ENCODE peak calls at places on chromosome 11, in ten cellular contexts. D is stimulated activated CD4-positive, alpha-beta T cell treated with anti-CD3 and anti-CD28 coated beads, Interleukin-12 subunit alpha, Interleukin-12 subunit beta, amount 100 ng/mL, for 24 hours; M is right lobe of liver; J is AG10803; N is kidney glomerular epithelial cell; S is activated CD4-positive, alpha-beta memory T cell treated with anti-CD3 and anti-CD28 coated beads for 36 hours; Q is neuronal stem cell; L is astrocyte of the spinal cord; G is ovary; Y is NAMALWA. C is an unnamed sample.

GRCh38 chr11:3833461-3833860 is 7.3 kb downstream of the RHOG start:
- DNase-seq in D (no peak), M (no peak), J (no peak), N (no peak), S (no peak), Q (no peak), L (no peak), G (no peak), Y (no peak), C (no peak)

GRCh38 chr11:61617515-61617914 is 36.6 kb upstream of the SYT7 start:
- DNase-seq in D (no peak), M (no peak), J (no peak), N (no peak), S (no peak), Q (no peak), L (no peak), G (no peak), Y (peak; percentile 21), C (no peak)

GRCh38 chr11:1750481-1750839 is at the start of gene IFITM10:
- DNase-seq in D (no peak), M (peak; percentile 73), J (no peak), N (no peak), S (no peak), Q (no peak), L (no peak), G (no peak), Y (no peak), C (no peak)

GRCh38 chr11:116731821-116732739 is 40.7 kb downstream of the BUD13 start:
- DNase-seq in D (no peak), M (no peak), J (no peak), N (no peak), S (no peak), Q (no peak), L (no peak), G (no peak), Y (no peak), C (no peak)

GRCh38 chr11:62449451-62449851 is 30.6 kb downstream of the SCGB1A1 start:
- DNase-seq in D (no peak), M (peak; percentile 83), J (no peak), N (peak; percentile 16), S (no peak), Q (no peak), L (no peak), G (no peak), Y (no peak), C (no peak)

GRCh38 chr11:6481924-6482275 is 599 bp downstream of the TIMM10B start:
- DNase-seq in D (no peak), M (no peak), J (no peak), N (no peak), S (no peak), Q (no peak), L (no peak), G (no peak), Y (no peak), C (peak; percentile 12)

GRCh38 chr11:77502501-77502900 is 28.6 kb upstream of the PAK1 start:
- DNase-seq in D (no peak), M (no peak), J (peak; percentile 13), N (no peak), S (no peak), Q (no peak), L (no peak), G (no peak), Y (no peak), C (no peak)

GRCh38 chr11:110447343-110447742 is 17.6 kb downstream of the FDX1 start:
- DNase-seq in D (no peak), M (no peak), J (no peak), N (no peak), S (no peak), Q (no peak), L (no peak), G (no peak), Y (no peak), C (no peak)

GRCh38 chr11:123328281-123328680 is 101.8 kb upstream of the GRAMD1B start:
- DNase-seq in D (no peak), M (no peak), J (no peak), N (no peak), S (no peak), Q (no peak), L (no peak), G (no peak), Y (no peak), C (no peak)

GRCh38 chr11:1204381-1205101 is 18.3 kb upstream of the MUC5B start:
- DNase-seq in D (no peak), M (peak; percentile 13), J (no peak), N (no peak), S (no peak), Q (no peak), L (no peak), G (no peak), Y (no peak), C (no peak)

GRCh38 chr11:122120096-122120495 is 4.1 kb upstream of the BLID start:
- DNase-seq in D (no peak), M (no peak), J (no peak), N (no peak), S (no peak), Q (no peak), L (no peak), G (no peak), Y (no peak), C (no peak)

GRCh38 chr11:61820174-61820573 is 3.4 kb upstream of the FADS1 start:
- DNase-seq in D (no peak), M (no peak), J (peak; percentile 28), N (peak; percentile 51), S (no peak), Q (no peak), L (peak; percentile 20), G (no peak), Y (no peak), C (no peak)

GRCh38 chr11:88553204-88553603 is 215.7 kb upstream of the CTSC start:
- DNase-seq in D (no peak), M (no peak), J (peak; percentile 44), N (no peak), S (no peak), Q (no peak), L (no peak), G (no peak), Y (no peak), C (peak; percentile 19)

GRCh38 chr11:120180571-120181445 is 30.0 kb upstream of the OAF start:
- DNase-seq in D (no peak), M (no peak), J (peak; percentile 31), N (peak; percentile 67), S (no peak), Q (peak; percentile 65), L (peak; percentile 27), G (peak; percentile 54), Y (no peak), C (peak; percentile 62)

GRCh38 chr11:38927993-38928392 is 2330.0 kb upstream of the RAG2 start:
- DNase-seq in D (no peak), M (no peak), J (no peak), N (no peak), S (no peak), Q (no peak), L (no peak), G (no peak), Y (no peak), C (no peak)

C was measured in fibroblast of pulmonary artery.